ENCODE peak calls at places on chromosomes 13 and 19, in ten cellular contexts. A is mesenchymal stem cell, G is A549, I is astrocyte, V is neural progenitor cell, U is trophoblast cell, R is neuronal stem cell, Y is PC-3, P is IMR-90, J is PC-9. Z is an unnamed sample. For H3K9me3, the result is how much of the 10 kb centered on the place peaks cover.

GRCh38 chr19:49823472-49823871 is 5.4 kb downstream of the MED25 start:
- DNase-seq in A (no peak), G (no peak), I (no peak), V (no peak), U (no peak), R (no peak), Y (no peak), P (no peak), J (no peak), Z (no peak)

GRCh38 chr13:55653497-55653896 is 1487.2 kb upstream of the PRR20A start:
- DNase-seq in A (no peak), G (no peak), I (no peak), V (no peak), U (no peak), R (no peak), Y (no peak), P (no peak), J (no peak), Z (no peak)

GRCh38 chr19:16185123-16185924 is at the start of gene FAM32A:
- DNase-seq in A (peak), G (peak), I (peak), V (peak), U (peak), R (peak), Y (peak), P (peak), J (peak), Z (peak)

GRCh38 chr13:35917252-35917941 is 213.8 kb downstream of the DCLK1 start:
- DNase-seq in A (no peak), G (no peak), I (peak), V (no peak), U (no peak), R (no peak), Y (no peak), P (no peak), J (no peak), Z (no peak)

GRCh38 chr19:932647-933552 is 7.1 kb downstream of the ARID3A start:
- DNase-seq in A (peak), G (peak), I (peak), V (peak), U (peak), R (no peak), Y (no peak), P (peak), J (no peak), Z (peak)

GRCh38 chr13:109646423-109646822 is 140.0 kb downstream of the IRS2 start:
- DNase-seq in A (no peak), G (no peak), I (no peak), V (no peak), U (no peak), R (no peak), Y (no peak), P (no peak), J (no peak), Z (no peak)

GRCh38 chr13:114152285-114152645 is 19.8 kb upstream of the RASA3 start:
- DNase-seq in A (no peak), G (no peak), I (no peak), V (no peak), U (no peak), R (no peak), Y (no peak), P (no peak), J (no peak), Z (no peak)

GRCh38 chr19:11949201-11949600 is 15.6 kb upstream of the ZNF763 start:
- DNase-seq in A (peak), G (no peak), I (peak), V (no peak), U (no peak), R (no peak), Y (no peak), P (peak), J (no peak), Z (peak)

GRCh38 chr13:23751195-23751594 is 138.0 kb downstream of the MIPEP start:
- DNase-seq in A (no peak), G (peak), I (peak), V (no peak), U (no peak), R (no peak), Y (peak), P (peak), J (no peak), Z (no peak)

GRCh38 chr13:34951528-34951927 is 9.5 kb downstream of the NBEA start:
- DNase-seq in A (no peak), G (no peak), I (no peak), V (no peak), U (no peak), R (no peak), Y (no peak), P (no peak), J (no peak), Z (no peak)

GRCh38 chr19:30236006-30236405 is 136.2 kb upstream of the ZNF536 start:
- DNase-seq in A (no peak), G (no peak), I (no peak), V (peak), U (no peak), R (no peak), Y (no peak), P (no peak), J (no peak), Z (no peak)

GRCh38 chr19:41935781-41936415 is 7.6 kb upstream of the ERFL start:
- DNase-seq in A (no peak), G (no peak), I (no peak), V (no peak), U (no peak), R (no peak), Y (no peak), P (no peak), J (no peak), Z (peak)

GRCh38 chr13:82634946-82635345 is 1247.3 kb downstream of the SLITRK1 start:
- DNase-seq in A (no peak), G (no peak), I (no peak), V (no peak), U (no peak), R (no peak), Y (peak), P (peak), J (no peak), Z (peak)

GRCh38 chr13:43737524-43737923 is 49.2 kb downstream of the ENOX1 start:
- DNase-seq in A (no peak), G (no peak), I (no peak), V (no peak), U (no peak), R (no peak), Y (no peak), P (no peak), J (no peak), Z (no peak)

GRCh38 chr19:39698535-39698934 is 5.7 kb upstream of the LGALS14 start:
- DNase-seq in A (no peak), G (no peak), I (no peak), V (no peak), U (no peak), R (no peak), Y (no peak), P (no peak), J (no peak), Z (no peak)

GRCh38 chr19:33381101-33381500 is 7.6 kb downstream of the CEBPG start:
- DNase-seq in A (no peak), G (no peak), I (no peak), V (no peak), U (no peak), R (no peak), Y (no peak), P (no peak), J (no peak), Z (no peak)

GRCh38 chr13:26051231-26052135 is at the start of gene SHISA2:
- DNase-seq in A (peak), G (peak), I (peak), V (peak), U (no peak), R (peak), Y (peak), P (peak), J (no peak), Z (peak)

GRCh38 chr13:109208522-109208921 is 577.9 kb downstream of the IRS2 start:
- DNase-seq in A (no peak), G (no peak), I (no peak), V (no peak), U (no peak), R (no peak), Y (no peak), P (no peak), J (no peak), Z (no peak)

GRCh38 chr13:40589285-40590109 is 76.9 kb downstream of the FOXO1 start:
- DNase-seq in A (peak), G (peak), I (peak), V (peak), U (no peak), R (peak), Y (peak), P (no peak), J (no peak), Z (peak)

GRCh38 chr13:24004142-24004541 is 106.8 kb upstream of the C1QTNF9B start:
- DNase-seq in A (no peak), G (no peak), I (no peak), V (no peak), U (no peak), R (no peak), Y (no peak), P (no peak), J (no peak), Z (no peak)

GRCh38 chr19:13366529-13367143 is 139.6 kb downstream of the CACNA1A start:
- DNase-seq in A (no peak), G (peak), I (peak), V (peak), U (no peak), R (peak), Y (peak), P (peak), J (no peak), Z (peak)

GRCh38 chr13:20161275-20161950 is 561 bp upstream of the GJA3 start:
- DNase-seq in A (no peak), G (no peak), I (no peak), V (peak), U (no peak), R (no peak), Y (no peak), P (no peak), J (no peak), Z (peak)

GRCh38 chr19:49677901-49678674 is 1.0 kb downstream of the PRMT1 start:
- DNase-seq in A (peak), G (peak), I (peak), V (peak), U (peak), R (peak), Y (peak), P (peak), J (no peak), Z (peak)

GRCh38 chr19:21483589-21484170 is 21.7 kb upstream of the ZNF429 start:
- DNase-seq in A (no peak), G (peak), I (no peak), V (peak), U (peak), R (no peak), Y (no peak), P (no peak), J (no peak), Z (peak)

GRCh38 chr19:20367811-20368294 is 197.7 kb downstream of the ZNF737 start:
- DNase-seq in A (no peak), G (no peak), I (no peak), V (peak), U (peak), R (peak), Y (no peak), P (no peak), J (no peak), Z (no peak)

GRCh38 chr19:571127-571974 is 1.0 kb upstream of the BSG start:
- DNase-seq in A (peak), G (peak), I (peak), V (peak), U (peak), R (peak), Y (peak), P (peak), J (peak), Z (peak)

GRCh38 chr19:58033741-58034475 is at the start of gene ZSCAN1:
- DNase-seq in A (peak), G (no peak), I (peak), V (peak), U (no peak), R (peak), Y (no peak), P (peak), J (no peak), Z (peak)

GRCh38 chr13:23175920-23176319 is 4.9 kb upstream of the SGCG start:
- DNase-seq in A (no peak), G (no peak), I (no peak), V (no peak), U (no peak), R (no peak), Y (peak), P (peak), J (no peak), Z (peak)

GRCh38 chr13:81770868-81771505 is 1430.1 kb upstream of the SPRY2 start:
- DNase-seq in A (no peak), G (no peak), I (no peak), V (peak), U (no peak), R (no peak), Y (no peak), P (no peak), J (no peak), Z (no peak)

GRCh38 chr19:13781547-13781946 is 7.3 kb downstream of the C19orf53 start:
- DNase-seq in A (peak), G (no peak), I (peak), V (peak), U (peak), R (peak), Y (peak), P (peak), J (no peak), Z (peak)

GRCh38 chr13:36753176-36753575 is 65.8 kb upstream of the RFXAP start:
- DNase-seq in A (no peak), G (no peak), I (no peak), V (no peak), U (no peak), R (no peak), Y (no peak), P (no peak), J (no peak), Z (no peak)

GRCh38 chr13:21147827-21148226 is 28.5 kb downstream of the SKA3 start:
- DNase-seq in A (no peak), G (no peak), I (no peak), V (no peak), U (no peak), R (no peak), Y (no peak), P (no peak), J (no peak), Z (no peak)

GRCh38 chr13:50127017-50127725 is 111.9 kb downstream of the KCNRG start:
- DNase-seq in A (peak), G (no peak), I (no peak), V (peak), U (no peak), R (peak), Y (no peak), P (peak), J (no peak), Z (peak)

GRCh38 chr13:49220856-49221614 is 897 bp downstream of the MLNR start:
- DNase-seq in A (no peak), G (no peak), I (no peak), V (peak), U (no peak), R (no peak), Y (no peak), P (peak), J (no peak), Z (peak)

GRCh38 chr13:97015661-97016350 is 21.5 kb upstream of the OXGR1 start:
- DNase-seq in A (no peak), G (no peak), I (peak), V (no peak), U (no peak), R (no peak), Y (no peak), P (no peak), J (no peak), Z (peak)

GRCh38 chr13:40777166-40777956 is 6.4 kb upstream of the MRPS31 start:
- DNase-seq in A (peak), G (peak), I (peak), V (peak), U (no peak), R (peak), Y (peak), P (peak), J (peak), Z (peak)

GRCh38 chr19:1135454-1135853 is 31.7 kb downstream of the GPX4 start:
- DNase-seq in A (no peak), G (no peak), I (no peak), V (no peak), U (no peak), R (no peak), Y (no peak), P (no peak), J (no peak), Z (no peak)

GRCh38 chr19:18645035-18645511 is 8.2 kb downstream of the KLHL26 start:
- DNase-seq in A (no peak), G (no peak), I (no peak), V (no peak), U (no peak), R (no peak), Y (no peak), P (no peak), J (no peak), Z (peak)

DNA sequence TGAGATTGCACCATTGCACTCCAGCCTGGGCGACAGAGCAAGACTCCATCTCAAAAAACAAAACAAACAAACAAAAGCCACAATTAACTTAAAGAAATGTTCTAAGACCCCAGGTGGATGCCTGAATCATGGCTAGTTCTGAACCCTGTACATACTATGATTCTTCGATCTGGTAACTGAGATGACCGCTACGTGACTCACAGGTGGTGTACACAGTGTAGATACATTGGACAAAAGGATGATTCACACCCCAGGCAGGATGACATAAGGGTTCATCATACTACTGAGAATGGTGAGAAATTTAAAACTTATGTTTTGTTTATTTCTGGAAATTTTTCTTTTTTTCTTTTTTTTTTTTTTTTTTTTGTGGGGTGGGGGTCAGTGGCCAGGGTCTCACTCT is 6.5 kb downstream of the ZNF426 start:
- DNase-seq in A (peak), G (peak), I (no peak), V (no peak), U (peak), R (no peak), Y (peak), P (peak), J (no peak), Z (peak)
- H3K9me3 ChIP-seq in A (half or more), G (half or more), I (half or more), V (under half), U (under half), R (half or more), Y (half or more), P (half or more), J (half or more), Z (under half)

GRCh38 chr19:48510421-48511268 is 990 bp downstream of the LMTK3 start:
- DNase-seq in A (peak), G (peak), I (peak), V (peak), U (peak), R (no peak), Y (peak), P (peak), J (peak), Z (peak)
- H3K4me2 ChIP-seq in A (peak), G (peak), I (peak), V (peak), U (peak), R (peak), Y (peak), P (peak), J (peak), Z (peak)

DNA sequence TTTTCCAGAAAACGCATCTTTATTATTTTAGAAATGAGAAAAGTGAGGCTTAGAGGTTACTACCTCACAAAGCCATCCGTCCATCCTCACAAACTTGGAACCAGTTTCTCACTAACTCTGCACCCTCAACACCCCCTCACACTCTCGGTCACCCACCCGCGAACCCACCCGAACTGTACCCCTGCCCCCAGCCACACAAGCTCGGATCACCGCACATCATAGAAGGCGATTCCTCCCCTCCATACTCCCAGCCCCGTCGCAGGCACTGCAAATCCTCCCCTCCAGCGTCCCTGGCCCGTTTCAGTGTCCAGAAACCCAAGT is 238 bp downstream of the ZNF260 start:
- DNase-seq in A (no peak), G (no peak), I (no peak), V (no peak), U (no peak), R (no peak), Y (no peak), P (no peak), J (no peak), Z (no peak)
- H3K9me3 ChIP-seq in A (under half), G (half or more), I (under half), V (under half), U (under half), R (half or more), Y (under half), P (under half), J (half or more), Z (under half)

DNA sequence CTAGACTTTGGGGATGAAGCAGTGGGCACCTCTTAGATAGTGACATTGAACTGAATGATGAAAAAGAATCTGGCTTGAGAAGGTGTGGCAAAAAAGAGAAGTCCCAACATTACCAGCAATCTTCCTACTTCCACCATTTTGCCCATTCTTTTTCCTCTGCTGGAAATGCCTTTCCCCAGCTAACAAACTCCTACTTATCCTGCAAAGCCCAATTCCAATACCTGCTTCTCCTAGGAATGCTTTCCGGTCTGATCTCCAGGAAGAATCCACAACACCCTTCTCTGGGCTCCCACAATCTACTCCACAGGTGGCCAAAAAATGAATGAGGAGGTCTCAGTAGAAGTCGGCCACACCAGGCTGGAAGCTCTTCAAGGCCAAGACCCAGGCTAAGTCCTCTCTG is 1.4 kb upstream of the CLPP start:
- DNase-seq in A (no peak), G (no peak), I (no peak), V (no peak), U (no peak), R (no peak), Y (no peak), P (no peak), J (no peak), Z (no peak)
- H3K4me2 ChIP-seq in A (no peak), G (no peak), I (no peak), V (no peak), U (no peak), R (no peak), Y (no peak), P (no peak), J (no peak), Z (no peak)

GRCh38 chr19:52943884-52944643 is 18.6 kb downstream of the ZNF816 start:
- DNase-seq in A (no peak), G (no peak), I (no peak), V (no peak), U (peak), R (no peak), Y (peak), P (no peak), J (no peak), Z (no peak)

GRCh38 chr19:52949422-52949821 is 13.3 kb downstream of the ZNF816 start:
- DNase-seq in A (no peak), G (no peak), I (no peak), V (no peak), U (no peak), R (no peak), Y (no peak), P (no peak), J (no peak), Z (no peak)

GRCh38 chr19:52945652-52946321 is 16.9 kb downstream of the ZNF816 start:
- DNase-seq in A (no peak), G (no peak), I (no peak), V (no peak), U (no peak), R (no peak), Y (no peak), P (no peak), J (no peak), Z (no peak)

GRCh38 chr19:52948025-52948770 is 14.5 kb downstream of the ZNF816 start:
- DNase-seq in A (no peak), G (no peak), I (no peak), V (no peak), U (no peak), R (no peak), Y (no peak), P (no peak), J (no peak), Z (no peak)

GRCh38 chr19:52946322-52947310 is 16.1 kb downstream of the ZNF816 start:
- DNase-seq in A (no peak), G (no peak), I (no peak), V (peak), U (peak), R (no peak), Y (peak), P (peak), J (no peak), Z (peak)
- H3K9me3 ChIP-seq in A (under half), G (half or more), I (under half), V (under half), U (under half), R (half or more), Y (under half), P (under half), J (half or more), Z (under half)

GRCh38 chr19:44816301-44816700 is 7.4 kb downstream of the BCAM start:
- DNase-seq in A (no peak), G (no peak), I (no peak), V (no peak), U (no peak), R (no peak), Y (no peak), P (no peak), J (no peak), Z (no peak)

GRCh38 chr19:44812142-44812718 is 3.3 kb downstream of the BCAM start:
- DNase-seq in A (no peak), G (no peak), I (no peak), V (no peak), U (no peak), R (no peak), Y (no peak), P (no peak), J (no peak), Z (no peak)

GRCh38 chr19:44814132-44814470 is 5.2 kb downstream of the BCAM start:
- DNase-seq in A (no peak), G (no peak), I (no peak), V (no peak), U (no peak), R (no peak), Y (no peak), P (no peak), J (no peak), Z (no peak)

GRCh38 chr19:44813331-44814131 is 4.6 kb downstream of the BCAM start:
- DNase-seq in A (no peak), G (no peak), I (no peak), V (no peak), U (no peak), R (no peak), Y (no peak), P (no peak), J (no peak), Z (no peak)

GRCh38 chr19:44814517-44814916 is 5.6 kb downstream of the BCAM start:
- DNase-seq in A (no peak), G (no peak), I (no peak), V (no peak), U (no peak), R (no peak), Y (no peak), P (no peak), J (no peak), Z (no peak)
- H3K4me2 ChIP-seq in A (no peak), G (no peak), I (no peak), V (no peak), U (no peak), R (no peak), Y (no peak), P (no peak), J (no peak), Z (no peak)